ENCODE peak calls at places on chromosome 7, in ten cellular contexts. W, X, C, Q, K, O, L, A, Z and Y are unnamed samples.

GRCh38 chr7:29642494-29643155 is 79.0 kb downstream of the PRR15 start:
- DNase-seq in W (no peak), X (no peak), C (no peak), Q (no peak), K (no peak), O (no peak), L (no peak), A (no peak), Z (no peak), Y (no peak)

GRCh38 chr7:50369408-50370026 is 65.0 kb downstream of the IKZF1 start:
- DNase-seq in W (peak), X (no peak), C (peak), Q (no peak), K (no peak), O (no peak), L (no peak), A (no peak), Z (peak), Y (no peak)

GRCh38 chr7:73865738-73866445 is 4.9 kb downstream of the TMEM270 start:
- DNase-seq in W (peak), X (no peak), C (no peak), Q (no peak), K (peak), O (peak), L (no peak), A (no peak), Z (peak), Y (no peak)

GRCh38 chr7:87058739-87059524 is 522 bp downstream of the ELAPOR2 start:
- DNase-seq in W (peak), X (no peak), C (no peak), Q (peak), K (peak), O (no peak), L (no peak), A (no peak), Z (peak), Y (no peak)

GRCh38 chr7:128168667-128169210 is 72.3 kb upstream of the LEP start:
- DNase-seq in W (peak), X (no peak), C (peak), Q (peak), K (peak), O (no peak), L (no peak), A (no peak), Z (peak), Y (no peak)

GRCh38 chr7:105205592-105206211 is 183.0 kb downstream of the SRPK2 start:
- DNase-seq in W (no peak), X (no peak), C (no peak), Q (no peak), K (no peak), O (no peak), L (no peak), A (no peak), Z (no peak), Y (no peak)

GRCh38 chr7:101245147-101245668 is 327 bp upstream of the FIS1 start:
- DNase-seq in W (no peak), X (no peak), C (no peak), Q (no peak), K (no peak), O (no peak), L (no peak), A (no peak), Z (no peak), Y (no peak)

GRCh38 chr7:92119213-92119759 is 15.0 kb downstream of the CYP51A1 start:
- DNase-seq in W (no peak), X (no peak), C (no peak), Q (no peak), K (no peak), O (no peak), L (no peak), A (no peak), Z (no peak), Y (no peak)

GRCh38 chr7:92695308-92696261 is 105.4 kb upstream of the FAM133B start:
- DNase-seq in W (peak), X (peak), C (peak), Q (peak), K (peak), O (no peak), L (no peak), A (no peak), Z (peak), Y (no peak)

GRCh38 chr7:102459221-102459844 is 5.3 kb downstream of the ALKBH4 start:
- DNase-seq in W (no peak), X (no peak), C (no peak), Q (no peak), K (no peak), O (no peak), L (no peak), A (no peak), Z (no peak), Y (no peak)

GRCh38 chr7:85292908-85293576 is 106.2 kb upstream of the SEMA3D start:
- DNase-seq in W (no peak), X (no peak), C (no peak), Q (no peak), K (no peak), O (no peak), L (no peak), A (no peak), Z (no peak), Y (no peak)

GRCh38 chr7:87375647-87376435 is 30.4 kb downstream of the CROT start:
- DNase-seq in W (no peak), X (no peak), C (no peak), Q (no peak), K (no peak), O (no peak), L (no peak), A (no peak), Z (no peak), Y (no peak)

GRCh38 chr7:139993592-139993991 is 69.2 kb downstream of the PARP12 start:
- DNase-seq in W (no peak), X (no peak), C (no peak), Q (no peak), K (no peak), O (no peak), L (no peak), A (no peak), Z (no peak), Y (no peak)

GRCh38 chr7:73435471-73436009 is 2.0 kb downstream of the FZD9 start:
- DNase-seq in W (no peak), X (no peak), C (no peak), Q (no peak), K (no peak), O (no peak), L (no peak), A (no peak), Z (no peak), Y (no peak)

DNA sequence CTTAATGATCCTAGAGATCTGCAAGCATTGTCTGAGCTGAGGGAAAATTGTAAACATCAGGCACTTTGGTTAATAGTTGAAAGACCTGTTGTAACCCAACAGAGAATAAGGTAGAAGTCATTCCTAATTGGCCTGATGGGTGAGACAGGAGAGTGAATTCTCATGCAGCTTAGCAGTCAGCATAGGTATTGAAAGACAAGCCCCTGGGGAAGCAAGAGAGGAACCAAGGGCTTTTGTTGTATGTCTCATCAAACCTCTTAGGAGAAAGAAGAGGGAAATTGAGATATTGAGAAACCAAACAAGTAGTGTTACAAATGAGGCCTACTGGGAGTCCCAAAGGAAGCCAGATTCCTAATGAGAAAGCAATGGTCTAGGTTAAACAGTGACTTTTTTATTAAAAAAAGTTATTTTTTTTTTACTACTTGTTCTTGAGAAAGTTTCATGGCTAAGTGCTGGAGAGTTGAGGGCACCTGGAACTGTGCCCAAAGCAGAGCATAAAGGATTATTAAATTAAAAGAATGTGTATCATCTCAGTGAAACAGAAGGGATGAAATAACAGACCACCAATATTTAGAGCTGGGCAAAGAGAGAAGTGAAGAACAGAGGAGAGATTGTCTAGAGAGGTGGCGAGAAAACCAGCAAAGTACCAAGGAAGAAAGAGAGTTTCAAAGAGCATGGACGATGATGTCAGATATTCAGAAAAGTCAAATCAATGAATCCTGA is 168.9 kb downstream of the CDK14 start:
- DNase-seq in W (peak), X (no peak), C (peak), Q (no peak), K (no peak), O (no peak), L (no peak), A (no peak), Z (no peak), Y (no peak)
- H3K27ac ChIP-seq in W (no peak), X (no peak), C (no peak), Q (peak), K (no peak), O (no peak), L (no peak), A (no peak), Z (no peak), Y (no peak)

GRCh38 chr7:1440620-1441019 is 18.6 kb downstream of the MICALL2 start:
- DNase-seq in W (no peak), X (no peak), C (no peak), Q (no peak), K (no peak), O (no peak), L (no peak), A (no peak), Z (no peak), Y (no peak)

GRCh38 chr7:1444214-1444924 is 14.9 kb downstream of the MICALL2 start:
- DNase-seq in W (no peak), X (no peak), C (no peak), Q (no peak), K (no peak), O (no peak), L (no peak), A (no peak), Z (no peak), Y (no peak)

GRCh38 chr7:1439373-1440363 is 19.6 kb downstream of the MICALL2 start:
- DNase-seq in W (no peak), X (no peak), C (no peak), Q (no peak), K (no peak), O (no peak), L (no peak), A (no peak), Z (no peak), Y (no peak)

GRCh38 chr7:1442355-1443124 is 16.7 kb downstream of the MICALL2 start:
- DNase-seq in W (no peak), X (no peak), C (no peak), Q (no peak), K (no peak), O (no peak), L (no peak), A (no peak), Z (no peak), Y (no peak)

DNA sequence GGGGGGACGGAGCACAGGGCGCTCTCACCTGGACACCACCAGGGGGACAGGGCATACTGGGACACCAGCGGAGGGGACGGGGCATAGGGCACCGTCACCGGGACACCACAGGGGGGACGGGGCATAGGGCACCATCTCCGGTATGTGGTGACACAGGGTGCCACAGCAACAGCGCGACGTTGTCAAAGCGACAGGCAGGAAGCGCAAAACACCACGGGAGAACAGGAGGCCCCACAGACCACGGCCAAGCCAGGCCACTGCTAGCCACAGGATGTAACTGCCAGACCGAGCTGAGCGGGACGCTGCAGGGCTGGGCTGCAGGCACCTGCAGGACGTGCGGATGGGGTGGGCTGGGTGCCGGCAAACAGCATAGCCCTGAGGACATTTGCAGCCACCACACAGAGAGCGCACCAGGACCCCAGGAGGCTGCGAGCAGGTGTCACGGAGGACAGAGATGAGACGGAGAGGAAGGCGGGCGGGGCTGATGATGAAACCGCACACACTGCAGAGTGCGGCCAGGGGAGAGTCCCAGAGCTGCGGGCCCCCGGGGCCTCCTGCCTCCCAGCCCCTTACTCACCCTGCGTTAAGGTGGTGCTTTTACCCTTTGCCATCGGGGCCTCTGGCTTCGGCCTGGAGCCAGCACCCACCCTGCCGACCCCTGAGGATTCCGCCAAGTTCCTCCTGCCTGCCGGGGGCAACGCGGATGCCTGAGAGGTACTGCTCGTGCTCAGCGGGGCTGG is 17.5 kb downstream of the MICALL2 start:
- DNase-seq in W (no peak), X (no peak), C (no peak), Q (no peak), K (no peak), O (no peak), L (no peak), A (no peak), Z (no peak), Y (no peak)
- H3K27ac ChIP-seq in W (no peak), X (no peak), C (no peak), Q (no peak), K (no peak), O (no peak), L (no peak), A (no peak), Z (no peak), Y (no peak)

GRCh38 chr7:79664884-79665676 is 211.6 kb upstream of the MAGI2 start:
- DNase-seq in W (no peak), X (no peak), C (no peak), Q (peak), K (no peak), O (no peak), L (no peak), A (no peak), Z (peak), Y (no peak)
- H3K27ac ChIP-seq in W (no peak), X (no peak), C (no peak), Q (no peak), K (no peak), O (no peak), L (no peak), A (no peak), Z (peak), Y (no peak)

GRCh38 chr7:95508780-95509179 is 23.0 kb downstream of the ASB4 start:
- DNase-seq in W (no peak), X (no peak), C (no peak), Q (no peak), K (no peak), O (no peak), L (no peak), A (no peak), Z (no peak), Y (no peak)

GRCh38 chr7:95511716-95512260 is 26.0 kb downstream of the ASB4 start:
- DNase-seq in W (peak), X (peak), C (peak), Q (no peak), K (peak), O (peak), L (no peak), A (no peak), Z (peak), Y (no peak)

DNA sequence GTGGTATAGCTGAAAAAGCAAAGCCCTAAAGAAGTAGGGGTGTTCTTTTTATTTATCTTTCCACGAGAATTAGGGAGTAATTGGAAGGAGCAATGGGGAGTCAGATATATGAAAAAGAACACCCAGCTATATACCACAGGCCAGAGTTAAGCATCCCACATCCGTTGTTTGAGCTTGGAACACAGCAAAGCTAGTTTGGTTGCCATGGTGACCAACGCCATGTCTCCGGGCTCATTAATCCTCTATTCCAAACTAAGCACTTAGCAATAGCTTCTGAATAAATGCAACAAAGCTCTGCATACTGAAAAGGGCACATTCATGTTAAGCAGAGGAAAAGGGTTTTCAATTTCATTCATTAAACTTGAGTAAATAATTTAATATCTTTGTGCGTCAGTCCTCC is 23.5 kb downstream of the ASB4 start:
- DNase-seq in W (peak), X (no peak), C (peak), Q (no peak), K (no peak), O (no peak), L (no peak), A (no peak), Z (peak), Y (no peak)
- H3K27ac ChIP-seq in W (no peak), X (no peak), C (peak), Q (no peak), K (no peak), O (no peak), L (no peak), A (no peak), Z (no peak), Y (no peak)

GRCh38 chr7:27110977-27111752 is 8.7 kb upstream of the HOXA2 start:
- DNase-seq in W (no peak), X (no peak), C (no peak), Q (no peak), K (peak), O (peak), L (no peak), A (no peak), Z (no peak), Y (no peak)

GRCh38 chr7:27109533-27110162 is 7.2 kb upstream of the HOXA2 start:
- DNase-seq in W (no peak), X (no peak), C (no peak), Q (no peak), K (no peak), O (no peak), L (no peak), A (no peak), Z (no peak), Y (no peak)

GRCh38 chr7:27108390-27109127 is 6.1 kb upstream of the HOXA2 start:
- DNase-seq in W (peak), X (no peak), C (no peak), Q (no peak), K (peak), O (no peak), L (no peak), A (no peak), Z (peak), Y (no peak)

GRCh38 chr7:27111753-27112277 is 9.3 kb upstream of the HOXA2 start:
- DNase-seq in W (no peak), X (no peak), C (no peak), Q (no peak), K (no peak), O (no peak), L (no peak), A (no peak), Z (no peak), Y (no peak)

DNA sequence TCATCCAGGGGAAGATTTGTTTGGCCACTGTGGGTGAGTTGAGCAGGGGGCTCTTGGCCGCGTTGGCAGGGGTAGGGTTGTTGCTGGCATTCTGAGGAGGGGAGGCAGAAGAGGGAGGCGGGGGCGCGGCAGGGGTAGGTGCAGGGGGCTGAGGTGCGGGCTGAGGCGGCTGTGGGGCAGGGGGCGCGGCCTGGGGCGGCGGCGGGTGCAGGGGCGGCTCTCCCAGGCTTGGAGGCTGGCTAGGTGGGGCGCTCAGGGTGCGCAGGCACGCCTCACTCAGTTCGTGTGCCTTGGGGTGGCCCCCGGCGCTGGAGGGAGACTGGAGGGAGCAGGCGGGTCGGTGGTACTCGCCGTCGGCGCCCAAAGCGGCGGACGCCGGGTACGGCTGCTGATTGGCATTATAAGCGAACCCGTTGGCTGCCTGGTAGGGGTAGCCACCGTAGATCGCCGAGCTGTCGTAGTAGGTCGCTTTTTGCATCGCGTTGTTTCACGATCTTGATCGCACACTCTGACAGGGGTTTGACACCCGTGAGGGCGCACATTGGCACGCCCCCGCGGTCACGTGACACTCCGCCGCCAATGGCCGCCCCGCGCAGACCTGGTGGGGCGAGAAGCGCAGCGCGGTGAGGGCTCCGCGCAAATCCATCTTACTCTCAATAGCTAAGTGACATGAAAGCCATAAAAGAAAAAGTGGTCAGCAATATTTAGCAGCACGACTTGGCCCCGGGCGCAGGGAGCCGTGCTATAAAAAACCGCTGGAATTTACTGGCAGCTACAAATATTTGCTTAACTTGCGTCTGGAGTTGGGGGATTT is 7.9 kb upstream of the HOXA2 start:
- DNase-seq in W (peak), X (peak), C (no peak), Q (no peak), K (peak), O (no peak), L (no peak), A (no peak), Z (no peak), Y (no peak)
- H3K27ac ChIP-seq in W (no peak), X (peak), C (no peak), Q (peak), K (peak), O (peak), L (no peak), A (peak), Z (no peak), Y (peak)